ENCODE peak calls at places on chromosomes 3 and 15, in four cellular contexts. One of them, this sample, is unnamed.

GRCh38 chr15:74956648-74957300 is at the start of gene RPP25:
- DNase-seq in WTC11: peak; percentile 86
- DNase-seq in HepG2: peak; percentile 27
- DNase-seq in HEK293T: peak; percentile 88
- DNase-seq in this sample: peak; percentile 90

GRCh38 chr3:126847061-126847460 is 135.9 kb upstream of the PLXNA1 start:
- DNase-seq in WTC11: no peak
- DNase-seq in HepG2: no peak
- DNase-seq in HEK293T: no peak
- DNase-seq in this sample: no peak

GRCh38 chr3:157438371-157438735 is 1.7 kb downstream of the PTX3 start:
- DNase-seq in WTC11: peak; percentile 16
- DNase-seq in HepG2: no peak
- DNase-seq in HEK293T: peak; percentile 20
- DNase-seq in this sample: no peak

GRCh38 chr15:78322243-78322642 is 17.9 kb upstream of the CRABP1 start:
- DNase-seq in WTC11: no peak
- DNase-seq in HepG2: no peak
- DNase-seq in HEK293T: no peak
- DNase-seq in this sample: no peak

GRCh38 chr3:157071744-157072525 is 88.0 kb downstream of the CCNL1 start:
- DNase-seq in WTC11: no peak
- DNase-seq in HepG2: no peak
- DNase-seq in HEK293T: no peak
- DNase-seq in this sample: no peak

GRCh38 chr3:30440880-30441279 is 165.5 kb upstream of the TGFBR2 start:
- DNase-seq in WTC11: no peak
- DNase-seq in HepG2: no peak
- DNase-seq in HEK293T: no peak
- DNase-seq in this sample: no peak

GRCh38 chr3:16888785-16889607 is 4.2 kb downstream of the PLCL2 start:
- DNase-seq in WTC11: no peak
- DNase-seq in HepG2: no peak
- DNase-seq in HEK293T: no peak
- DNase-seq in this sample: no peak

GRCh38 chr3:185900228-185900627 is 37.6 kb downstream of the TRA2B start:
- DNase-seq in WTC11: no peak
- DNase-seq in HepG2: peak; percentile 69
- DNase-seq in HEK293T: no peak
- DNase-seq in this sample: peak; percentile 82

GRCh38 chr3:127403795-127404194 is 115.9 kb upstream of the PRR20G start:
- DNase-seq in WTC11: no peak
- DNase-seq in HepG2: no peak
- DNase-seq in HEK293T: no peak
- DNase-seq in this sample: no peak

GRCh38 chr3:28575748-28576589 is 227.3 kb upstream of the AZI2 start:
- DNase-seq in WTC11: peak; percentile 52
- DNase-seq in HepG2: no peak
- DNase-seq in HEK293T: peak; percentile 63
- DNase-seq in this sample: no peak

GRCh38 chr3:11847607-11848006 is 922 bp upstream of the TAMM41 start:
- DNase-seq in WTC11: no peak
- DNase-seq in HepG2: peak; percentile 8
- DNase-seq in HEK293T: peak; percentile 15
- DNase-seq in this sample: no peak

GRCh38 chr3:377158-377561 is 180.6 kb downstream of the CHL1 start:
- DNase-seq in WTC11: no peak
- DNase-seq in HepG2: peak; percentile 42
- DNase-seq in HEK293T: peak; percentile 12
- DNase-seq in this sample: no peak

GRCh38 chr15:89017370-89018066 is 70.7 kb upstream of the ABHD2 start:
- DNase-seq in WTC11: peak; percentile 96
- DNase-seq in HepG2: peak; percentile 54
- DNase-seq in HEK293T: peak; percentile 89
- DNase-seq in this sample: peak; percentile 76

GRCh38 chr15:39404767-39405173 is 176.1 kb upstream of the THBS1 start:
- DNase-seq in WTC11: no peak
- DNase-seq in HepG2: no peak
- DNase-seq in HEK293T: no peak
- DNase-seq in this sample: peak; percentile 22

GRCh38 chr15:60001642-60002527 is 2.2 kb upstream of the FOXB1 start:
- DNase-seq in WTC11: no peak
- DNase-seq in HepG2: no peak
- DNase-seq in HEK293T: no peak
- DNase-seq in this sample: no peak

GRCh38 chr15:96264801-96265515 is 65.5 kb upstream of the NR2F2 start:
- DNase-seq in WTC11: no peak
- DNase-seq in HepG2: peak; percentile 94
- DNase-seq in HEK293T: peak; percentile 37
- DNase-seq in this sample: peak; percentile 35

GRCh38 chr15:63059573-63060216 is 17.1 kb downstream of the TPM1 start:
- DNase-seq in WTC11: no peak
- DNase-seq in HepG2: no peak
- DNase-seq in HEK293T: no peak
- DNase-seq in this sample: no peak

GRCh38 chr15:57112178-57112577 is 193.7 kb downstream of the TCF12 start:
- DNase-seq in WTC11: no peak
- DNase-seq in HepG2: no peak
- DNase-seq in HEK293T: no peak
- DNase-seq in this sample: no peak

GRCh38 chr15:76987896-76988860 is 6.7 kb upstream of the PSTPIP1 start:
- DNase-seq in WTC11: peak; percentile 8
- DNase-seq in HepG2: no peak
- DNase-seq in HEK293T: no peak
- DNase-seq in this sample: peak; percentile 37

GRCh38 chr15:32974691-32975090 is 219.8 kb downstream of the FMN1 start:
- DNase-seq in WTC11: no peak
- DNase-seq in HepG2: no peak
- DNase-seq in HEK293T: no peak
- DNase-seq in this sample: no peak

GRCh38 chr3:58074997-58075396 is 66.8 kb downstream of the FLNB start:
- DNase-seq in WTC11: no peak
- DNase-seq in HepG2: no peak
- DNase-seq in HEK293T: no peak
- DNase-seq in this sample: no peak

GRCh38 chr15:36130641-36131310 is 448.6 kb upstream of the CDIN1 start:
- DNase-seq in WTC11: no peak
- DNase-seq in HepG2: no peak
- DNase-seq in HEK293T: no peak
- DNase-seq in this sample: no peak

GRCh38 chr15:76930831-76931396 is 635 bp upstream of the RCN2 start:
- DNase-seq in WTC11: no peak
- DNase-seq in HepG2: no peak
- DNase-seq in HEK293T: no peak
- DNase-seq in this sample: no peak

GRCh38 chr3:66270726-66271125 is 49.9 kb downstream of the SLC25A26 start:
- DNase-seq in WTC11: no peak
- DNase-seq in HepG2: no peak
- DNase-seq in HEK293T: no peak
- DNase-seq in this sample: no peak

GRCh38 chr3:192928016-192928415 is 10.4 kb upstream of the MB21D2 start:
- DNase-seq in WTC11: no peak
- DNase-seq in HepG2: no peak
- DNase-seq in HEK293T: no peak
- DNase-seq in this sample: no peak

GRCh38 chr3:97827741-97828471 is 6.1 kb downstream of the CRYBG3 start:
- DNase-seq in WTC11: no peak
- DNase-seq in HepG2: no peak
- DNase-seq in HEK293T: no peak
- DNase-seq in this sample: no peak

GRCh38 chr3:174016186-174016585 is 618.6 kb downstream of the NLGN1 start:
- DNase-seq in WTC11: no peak
- DNase-seq in HepG2: no peak
- DNase-seq in HEK293T: no peak
- DNase-seq in this sample: no peak

GRCh38 chr15:67707520-67708283 is 117.6 kb upstream of the SKOR1 start:
- DNase-seq in WTC11: peak; percentile 15
- DNase-seq in HepG2: no peak
- DNase-seq in HEK293T: no peak
- DNase-seq in this sample: no peak

GRCh38 chr15:34999906-35000305 is 11.8 kb upstream of the ZNF770 start:
- DNase-seq in WTC11: no peak
- DNase-seq in HepG2: no peak
- DNase-seq in HEK293T: no peak
- DNase-seq in this sample: no peak

GRCh38 chr15:65804252-65804931 is 12.3 kb upstream of the DENND4A start:
- DNase-seq in WTC11: no peak
- DNase-seq in HepG2: peak; percentile 91
- DNase-seq in HEK293T: no peak
- DNase-seq in this sample: no peak

GRCh38 chr3:186643493-186643892 is 3.3 kb downstream of the FETUB start:
- DNase-seq in WTC11: no peak
- DNase-seq in HepG2: no peak
- DNase-seq in HEK293T: no peak
- DNase-seq in this sample: peak; percentile 28

GRCh38 chr15:94677202-94677790 is 445.9 kb downstream of the MCTP2 start:
- DNase-seq in WTC11: no peak
- DNase-seq in HepG2: no peak
- DNase-seq in HEK293T: no peak
- DNase-seq in this sample: no peak

GRCh38 chr3:45321607-45322391 is 66.6 kb upstream of the LARS2 start:
- DNase-seq in WTC11: no peak
- DNase-seq in HepG2: no peak
- DNase-seq in HEK293T: no peak
- DNase-seq in this sample: no peak

GRCh38 chr15:101127503-101128076 is 124.3 kb downstream of the CHSY1 start:
- DNase-seq in WTC11: no peak
- DNase-seq in HepG2: peak; percentile 24
- DNase-seq in HEK293T: peak; percentile 51
- DNase-seq in this sample: no peak

GRCh38 chr15:70584441-70584837 is 178.9 kb downstream of the UACA start:
- DNase-seq in WTC11: no peak
- DNase-seq in HepG2: no peak
- DNase-seq in HEK293T: no peak
- DNase-seq in this sample: no peak
- TF ChIP-seq ELF4 in WTC11: no peak
- TF ChIP-seq ELF4 in HepG2: no peak
- TF ChIP-seq ELF4 in HEK293T: no peak
- TF ChIP-seq ELF4 in this sample: no peak

DNA sequence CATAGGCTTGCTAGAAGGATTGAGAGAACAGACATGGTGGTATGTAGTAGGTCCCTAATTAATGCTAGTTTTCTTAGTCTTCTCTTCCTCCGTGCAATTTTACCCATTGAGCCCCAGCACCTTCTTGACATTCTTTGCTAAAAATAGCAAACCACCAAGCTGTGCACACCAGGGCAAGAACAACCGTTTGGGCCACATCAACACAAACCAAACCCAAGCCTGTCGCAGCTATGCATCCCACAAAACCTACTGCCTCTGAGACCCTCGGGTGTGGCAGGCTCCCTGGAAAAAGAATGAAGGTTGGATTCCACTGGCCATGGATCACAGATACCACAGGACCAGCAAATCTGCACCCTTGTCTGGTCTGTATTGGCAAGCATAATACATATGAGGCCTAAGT is 27.1 kb downstream of the HEG1 start:
- DNase-seq in WTC11: no peak
- DNase-seq in HepG2: no peak
- DNase-seq in HEK293T: no peak
- DNase-seq in this sample: no peak
- TF ChIP-seq ELF4 in WTC11: no peak
- TF ChIP-seq ELF4 in HepG2: no peak
- TF ChIP-seq ELF4 in HEK293T: no peak
- TF ChIP-seq ELF4 in this sample: no peak

DNA sequence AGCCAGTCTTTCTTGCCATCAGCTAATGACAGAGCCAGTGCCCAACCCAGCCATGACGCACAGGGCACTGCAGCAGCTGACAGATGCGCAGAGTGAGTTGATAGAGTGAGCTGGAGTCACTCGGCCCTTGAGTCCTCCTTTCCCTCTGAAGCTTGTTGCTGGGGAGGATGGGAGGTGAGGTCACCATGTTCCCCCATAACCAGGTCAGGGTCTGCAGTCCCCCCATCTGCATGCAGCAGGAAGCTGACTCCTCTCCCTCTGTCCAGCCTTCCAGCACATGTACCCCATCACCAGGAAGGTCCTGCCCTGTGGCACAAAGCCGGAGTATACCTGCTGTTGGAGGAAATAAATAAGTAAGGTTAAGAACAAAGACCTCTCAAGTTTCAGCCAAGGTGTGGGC is 174.6 kb downstream of the ABHD5 start:
- DNase-seq in WTC11: no peak
- DNase-seq in HepG2: no peak
- DNase-seq in HEK293T: no peak
- DNase-seq in this sample: no peak
- TF ChIP-seq ELF4 in WTC11: no peak
- TF ChIP-seq ELF4 in HepG2: no peak
- TF ChIP-seq ELF4 in HEK293T: no peak
- TF ChIP-seq ELF4 in this sample: no peak

DNA sequence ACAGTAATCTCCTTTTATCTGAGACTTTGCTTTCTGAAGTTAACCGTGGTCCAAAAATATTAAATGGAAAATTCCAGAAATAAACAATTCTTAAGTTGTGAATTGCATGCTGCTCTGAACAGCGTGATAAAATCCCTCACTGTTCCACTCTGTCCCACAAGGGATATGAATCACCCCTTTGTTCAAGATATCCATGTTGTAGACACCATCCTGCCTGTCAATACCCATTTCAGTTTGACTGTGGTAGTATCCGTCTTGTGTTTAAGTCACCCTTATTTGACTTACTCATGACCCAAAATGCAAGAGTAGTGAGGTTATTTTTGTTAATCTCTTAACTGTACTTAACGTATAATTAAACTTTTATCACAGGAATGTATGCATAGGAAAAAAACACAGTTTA is 435.0 kb downstream of the SHQ1 start:
- DNase-seq in WTC11: no peak
- DNase-seq in HepG2: peak; percentile 39
- DNase-seq in HEK293T: no peak
- DNase-seq in this sample: no peak
- TF ChIP-seq ELF4 in WTC11: no peak
- TF ChIP-seq ELF4 in HepG2: no peak
- TF ChIP-seq ELF4 in HEK293T: no peak
- TF ChIP-seq ELF4 in this sample: no peak

This sample was measured in K562.